ENCODE peak calls at places on chromosome 2, in ten cellular contexts. I is heart right ventricle, X is ovary, Q is psoas muscle, A is K562, P is right atrium auricular region, T is fibroblast of lung, V is heart left ventricle, G is IMR-90, B is left lung. C is an unnamed sample. For H3K4me1, the result is how much of the 10 kb centered on the place peaks cover.

GRCh38 chr2:58006952-58007284 is 39.7 kb upstream of the VRK2 start:
- DNase-seq in I (no peak), X (no peak), Q (no peak), A (no peak), P (no peak), T (no peak), V (no peak), G (no peak), B (no peak), C (no peak)

GRCh38 chr2:99279969-99280695 is 20.9 kb downstream of the LYG1 start:
- DNase-seq in I (no peak), X (no peak), Q (no peak), A (no peak), P (no peak), T (no peak), V (no peak), G (no peak), B (no peak), C (no peak)

GRCh38 chr2:84727315-84727714 is 153.6 kb downstream of the TRABD2A start:
- DNase-seq in I (no peak), X (no peak), Q (no peak), A (no peak), P (no peak), T (no peak), V (no peak), G (no peak), B (no peak), C (no peak)

GRCh38 chr2:174334781-174335604 is at the start of gene SP9:
- DNase-seq in I (no peak), X (no peak), Q (no peak), A (peak), P (no peak), T (peak), V (no peak), G (peak), B (no peak), C (no peak)

GRCh38 chr2:59727191-59727590 is 826.3 kb downstream of the BCL11A start:
- DNase-seq in I (no peak), X (no peak), Q (no peak), A (no peak), P (no peak), T (no peak), V (no peak), G (no peak), B (no peak), C (no peak)

GRCh38 chr2:157790780-157791179 is 85.3 kb downstream of the ACVR1 start:
- DNase-seq in I (no peak), X (no peak), Q (no peak), A (no peak), P (no peak), T (no peak), V (no peak), G (no peak), B (no peak), C (no peak)

GRCh38 chr2:188303363-188304031 is 11.8 kb downstream of the GULP1 start:
- DNase-seq in I (no peak), X (no peak), Q (no peak), A (no peak), P (no peak), T (peak), V (no peak), G (peak), B (no peak), C (no peak)

GRCh38 chr2:62050456-62051045 is 145.1 kb downstream of the COMMD1 start:
- DNase-seq in I (no peak), X (no peak), Q (no peak), A (no peak), P (no peak), T (no peak), V (no peak), G (no peak), B (no peak), C (no peak)

GRCh38 chr2:44171018-44171417 is 2.3 kb downstream of the PPM1B start:
- DNase-seq in I (no peak), X (no peak), Q (no peak), A (no peak), P (no peak), T (peak), V (no peak), G (peak), B (no peak), C (no peak)

GRCh38 chr2:26126091-26126490 is 46.8 kb upstream of the GAREM2 start:
- DNase-seq in I (no peak), X (no peak), Q (no peak), A (no peak), P (no peak), T (peak), V (no peak), G (no peak), B (no peak), C (no peak)

GRCh38 chr2:172098650-172099471 is 3.8 kb downstream of the DLX2 start:
- DNase-seq in I (no peak), X (no peak), Q (peak), A (peak), P (peak), T (no peak), V (peak), G (peak), B (no peak), C (no peak)

GRCh38 chr2:1824202-1824905 is 80.0 kb upstream of the PXDN start:
- DNase-seq in I (no peak), X (no peak), Q (peak), A (no peak), P (no peak), T (peak), V (peak), G (no peak), B (no peak), C (no peak)

GRCh38 chr2:128612628-128613027 is 294.0 kb upstream of the HS6ST1 start:
- DNase-seq in I (no peak), X (no peak), Q (peak), A (no peak), P (no peak), T (no peak), V (no peak), G (no peak), B (peak), C (peak)

GRCh38 chr2:11482473-11483031 is 16.6 kb upstream of the E2F6 start:
- DNase-seq in I (no peak), X (peak), Q (peak), A (no peak), P (no peak), T (no peak), V (peak), G (no peak), B (no peak), C (no peak)

GRCh38 chr2:187553908-187554703 is at the start of gene TFPI:
- DNase-seq in I (peak), X (no peak), Q (peak), A (peak), P (no peak), T (peak), V (no peak), G (peak), B (peak), C (no peak)

GRCh38 chr2:26412091-26412673 is 10.5 kb downstream of the DRC1 start:
- DNase-seq in I (no peak), X (no peak), Q (no peak), A (peak), P (no peak), T (peak), V (no peak), G (no peak), B (no peak), C (no peak)

GRCh38 chr2:10591207-10591606 is 98.6 kb downstream of the NOL10 start:
- DNase-seq in I (no peak), X (no peak), Q (no peak), A (no peak), P (no peak), T (peak), V (no peak), G (peak), B (no peak), C (no peak)

GRCh38 chr2:212327171-212327809 is 211.3 kb downstream of the ERBB4 start:
- DNase-seq in I (no peak), X (no peak), Q (no peak), A (no peak), P (no peak), T (no peak), V (no peak), G (no peak), B (no peak), C (no peak)

GRCh38 chr2:109124982-109125594 is 3.9 kb upstream of the SH3RF3 start:
- DNase-seq in I (no peak), X (peak), Q (no peak), A (no peak), P (no peak), T (no peak), V (no peak), G (no peak), B (no peak), C (no peak)

GRCh38 chr2:2845796-2846315 is 514.8 kb upstream of the MYT1L start:
- DNase-seq in I (no peak), X (no peak), Q (no peak), A (no peak), P (no peak), T (no peak), V (no peak), G (no peak), B (no peak), C (peak)

GRCh38 chr2:30368258-30368657 is 78.8 kb upstream of the LCLAT1 start:
- DNase-seq in I (no peak), X (no peak), Q (no peak), A (no peak), P (no peak), T (peak), V (no peak), G (peak), B (peak), C (peak)

GRCh38 chr2:127670957-127671290 is 4.4 kb downstream of the LIMS2 start:
- DNase-seq in I (no peak), X (no peak), Q (no peak), A (no peak), P (no peak), T (no peak), V (no peak), G (no peak), B (no peak), C (no peak)

GRCh38 chr2:226583715-226584114 is 215.9 kb downstream of the IRS1 start:
- DNase-seq in I (no peak), X (no peak), Q (no peak), A (no peak), P (no peak), T (peak), V (no peak), G (peak), B (no peak), C (no peak)

GRCh38 chr2:146721486-146721885 is 1123.3 kb upstream of the ACVR2A start:
- DNase-seq in I (no peak), X (no peak), Q (peak), A (no peak), P (no peak), T (no peak), V (no peak), G (no peak), B (no peak), C (no peak)

GRCh38 chr2:19098467-19099160 is 259.8 kb downstream of the OSR1 start:
- DNase-seq in I (no peak), X (no peak), Q (no peak), A (no peak), P (no peak), T (no peak), V (no peak), G (no peak), B (no peak), C (no peak)

GRCh38 chr2:20304411-20304810 is 46.2 kb downstream of the PUM2 start:
- DNase-seq in I (no peak), X (no peak), Q (no peak), A (no peak), P (no peak), T (peak), V (no peak), G (peak), B (no peak), C (no peak)

GRCh38 chr2:15759385-15759784 is 167.7 kb downstream of the DDX1 start:
- DNase-seq in I (no peak), X (no peak), Q (no peak), A (no peak), P (no peak), T (no peak), V (no peak), G (no peak), B (no peak), C (no peak)

GRCh38 chr2:35415282-35415681 is 940.3 kb upstream of the CRIM1 start:
- DNase-seq in I (no peak), X (no peak), Q (no peak), A (no peak), P (no peak), T (no peak), V (no peak), G (no peak), B (no peak), C (no peak)

GRCh38 chr2:152462591-152463178 is 127.7 kb downstream of the FMNL2 start:
- DNase-seq in I (no peak), X (no peak), Q (no peak), A (no peak), P (no peak), T (no peak), V (no peak), G (no peak), B (no peak), C (no peak)

GRCh38 chr2:9690252-9690651 is 59.5 kb upstream of the YWHAQ start:
- DNase-seq in I (peak), X (no peak), Q (no peak), A (no peak), P (no peak), T (peak), V (peak), G (peak), B (no peak), C (no peak)

GRCh38 chr2:113851640-113852039 is 38.2 kb upstream of the ACTR3 start:
- DNase-seq in I (peak), X (peak), Q (no peak), A (no peak), P (no peak), T (peak), V (peak), G (peak), B (no peak), C (no peak)

GRCh38 chr2:68980956-68981355 is 6.5 kb downstream of the GKN1 start:
- DNase-seq in I (no peak), X (no peak), Q (no peak), A (no peak), P (no peak), T (no peak), V (no peak), G (no peak), B (no peak), C (no peak)

GRCh38 chr2:165871025-165871424 is 77.0 kb upstream of the GALNT3 start:
- DNase-seq in I (no peak), X (no peak), Q (no peak), A (no peak), P (no peak), T (no peak), V (no peak), G (no peak), B (no peak), C (no peak)

GRCh38 chr2:172480301-172481218 is 53.2 kb downstream of the ITGA6 start:
- DNase-seq in I (peak), X (peak), Q (peak), A (no peak), P (no peak), T (peak), V (peak), G (peak), B (peak), C (no peak)

GRCh38 chr2:200380139-200380561 is 73.7 kb downstream of the SPATS2L start:
- DNase-seq in I (no peak), X (no peak), Q (no peak), A (no peak), P (no peak), T (no peak), V (no peak), G (peak), B (peak), C (no peak)

DNA sequence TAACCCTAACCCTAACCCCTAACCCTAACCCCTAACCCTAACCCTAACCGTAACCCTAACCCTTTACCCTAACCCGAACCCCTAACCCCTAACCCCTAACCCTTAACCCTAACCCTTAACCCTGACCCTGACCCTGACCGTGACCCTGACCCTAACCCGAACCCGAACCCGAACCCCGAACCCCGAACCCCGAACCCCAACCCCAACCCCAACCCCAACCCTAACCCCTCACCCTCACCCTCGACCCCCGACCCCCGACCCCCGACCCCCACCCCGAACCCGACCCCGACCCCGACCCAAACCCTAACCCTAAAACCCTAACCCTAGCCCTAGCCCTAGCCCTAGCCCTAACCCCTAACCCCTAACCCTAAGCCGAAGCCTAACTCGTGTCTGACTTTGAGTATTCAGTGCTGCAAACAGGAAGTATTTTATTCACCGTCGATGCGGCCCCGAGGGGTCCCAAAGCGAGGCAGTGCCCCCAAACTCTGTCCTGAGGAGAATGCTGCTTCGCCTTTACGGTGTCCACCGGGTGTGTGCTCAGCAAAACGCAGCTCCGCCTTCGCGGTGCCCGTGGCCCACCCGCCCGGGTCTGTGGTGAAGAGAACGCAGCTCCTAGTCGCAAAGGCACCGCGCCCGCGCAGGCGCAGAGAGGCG is 36.0 kb downstream of the FAM110C start:
- DNase-seq in I (no peak), X (peak), Q (no peak), A (no peak), P (no peak), T (peak), V (no peak), G (no peak), B (no peak), C (no peak)
- H3K4me3 ChIP-seq in I (no peak), X (no peak), Q (no peak), A (no peak), P (no peak), T (no peak), V (no peak), G (no peak), B (no peak), C (no peak)

DNA sequence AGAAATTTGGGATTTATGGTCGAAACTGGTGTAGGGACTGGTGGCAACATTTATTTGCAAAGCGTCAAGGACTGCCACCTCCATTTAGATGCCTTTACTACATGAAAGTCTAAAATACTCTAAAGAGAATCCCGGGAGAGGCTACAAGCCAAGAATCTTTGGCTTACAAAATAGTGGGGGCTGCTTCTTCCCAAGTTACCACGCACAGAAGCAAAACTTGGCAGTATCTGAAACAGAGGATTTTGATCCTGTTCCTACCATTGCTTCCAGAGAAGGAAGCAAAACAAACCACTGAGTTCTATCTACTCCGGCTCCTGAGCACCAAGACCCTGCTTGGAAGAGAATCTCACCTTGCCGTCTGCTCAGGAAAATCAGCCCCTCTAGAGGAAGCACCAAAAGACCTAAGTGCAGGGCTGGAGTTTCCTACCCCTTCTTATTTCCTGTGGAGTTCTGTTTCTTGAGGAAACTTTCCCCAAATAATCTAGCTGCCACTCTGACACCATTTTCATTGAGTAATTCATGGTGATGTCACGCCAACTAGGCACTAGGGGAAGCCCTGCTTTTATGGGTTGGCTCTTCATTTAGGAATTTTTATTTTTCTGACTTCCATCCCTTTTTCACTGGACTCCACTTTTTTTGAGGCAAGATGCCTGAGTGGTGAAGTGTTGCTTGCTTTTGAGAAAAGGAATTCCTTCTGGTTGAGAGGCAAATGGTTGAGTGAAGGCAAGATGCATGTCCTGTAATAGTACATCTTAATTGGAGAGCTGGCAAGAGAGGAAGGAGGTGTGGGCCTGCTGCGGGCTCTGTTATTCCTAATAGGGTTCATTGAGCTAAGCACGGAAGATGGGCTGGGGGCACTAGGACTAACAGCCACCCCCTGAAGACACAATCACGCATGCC is 36.8 kb upstream of the EML4 start:
- DNase-seq in I (no peak), X (no peak), Q (no peak), A (no peak), P (no peak), T (peak), V (no peak), G (peak), B (no peak), C (no peak)
- TF ChIP-seq CTCF in I (no peak), X (no peak), Q (no peak), A (no peak), P (no peak), T (no peak), V (no peak), G (no peak), B (no peak), C (no peak)

GRCh38 chr2:239316562-239317465 is 84.0 kb downstream of the HDAC4 start:
- DNase-seq in I (peak), X (no peak), Q (peak), A (peak), P (peak), T (peak), V (peak), G (peak), B (peak), C (no peak)
- H3K4me1 ChIP-seq in I (under half), X (under half), Q (half or more), A (under half), P (under half), T (under half), V (half or more), G (under half), B (under half), C (under half)

GRCh38 chr2:238911376-238912227 is 63.7 kb downstream of the TWIST2 start:
- DNase-seq in I (no peak), X (peak), Q (no peak), A (no peak), P (no peak), T (no peak), V (no peak), G (no peak), B (no peak), C (peak)
- H3K4me3 ChIP-seq in I (no peak), X (no peak), Q (no peak), A (no peak), P (no peak), T (no peak), V (no peak), G (no peak), B (no peak), C (no peak)

GRCh38 chr2:45712538-45712937 is 61.1 kb downstream of the PRKCE start:
- DNase-seq in I (no peak), X (no peak), Q (no peak), A (no peak), P (no peak), T (no peak), V (no peak), G (no peak), B (no peak), C (no peak)
- TF ChIP-seq CTCF in I (no peak), X (no peak), Q (peak), A (no peak), P (no peak), T (no peak), V (no peak), G (no peak), B (no peak), C (no peak)

GRCh38 chr2:46848446-46848845 is 67.2 kb downstream of the MCFD2 start:
- DNase-seq in I (no peak), X (peak), Q (no peak), A (no peak), P (no peak), T (no peak), V (no peak), G (no peak), B (no peak), C (no peak)
- H3K4me1 ChIP-seq in I (half or more), X (half or more), Q (half or more), A (under half), P (under half), T (under half), V (half or more), G (under half), B (half or more), C (half or more)